ENCODE peak calls at places on chromosomes 13 and 19, in nine cellular contexts. One of them, this sample, is unnamed.

GRCh38 chr19:51135004-51135403 is 7.1 kb upstream of the SIGLEC7 start:
- DNase-seq in fibroblast of pulmonary artery: no peak
- DNase-seq in dermis blood vessel endothelial cell: no peak
- DNase-seq in hepatic stellate cell: no peak
- DNase-seq in A172: no peak
- DNase-seq in CD8-positive, alpha-beta T cell: no peak
- DNase-seq in NCI-H1105: no peak
- DNase-seq in fibroblast of mammary gland: no peak
- DNase-seq in Caco-2: no peak
- DNase-seq in this sample: no peak

GRCh38 chr19:33813391-33814101 is 16.9 kb downstream of the KCTD15 start:
- DNase-seq in CD8-positive, alpha-beta T cell: no peak
- DNase-seq in NCI-H1105: no peak
- DNase-seq in hepatic stellate cell: no peak
- DNase-seq in fibroblast of pulmonary artery: no peak
- DNase-seq in Caco-2: no peak
- DNase-seq in fibroblast of mammary gland: no peak
- DNase-seq in A172: no peak
- DNase-seq in dermis blood vessel endothelial cell: no peak
- DNase-seq in this sample: no peak

GRCh38 chr19:46211201-46211881 is 18.2 kb upstream of the IGFL1 start:
- DNase-seq in dermis blood vessel endothelial cell: peak; percentile 66
- DNase-seq in hepatic stellate cell: no peak
- DNase-seq in fibroblast of pulmonary artery: peak; percentile 46
- DNase-seq in NCI-H1105: no peak
- DNase-seq in A172: peak; percentile 74
- DNase-seq in CD8-positive, alpha-beta T cell: no peak
- DNase-seq in Caco-2: peak; percentile 95
- DNase-seq in fibroblast of mammary gland: no peak
- DNase-seq in this sample: no peak

GRCh38 chr13:43054803-43055802 is 31.7 kb downstream of the DNAJC15 start:
- DNase-seq in A172: peak; percentile 81
- DNase-seq in fibroblast of pulmonary artery: peak; percentile 78
- DNase-seq in hepatic stellate cell: peak; percentile 41
- DNase-seq in NCI-H1105: no peak
- DNase-seq in fibroblast of mammary gland: peak; percentile 73
- DNase-seq in Caco-2: peak; percentile 95
- DNase-seq in dermis blood vessel endothelial cell: peak; percentile 49
- DNase-seq in CD8-positive, alpha-beta T cell: no peak
- DNase-seq in this sample: peak; percentile 68

GRCh38 chr13:99380921-99381645 is 73.9 kb upstream of the GPR183 start:
- DNase-seq in CD8-positive, alpha-beta T cell: peak; percentile 41
- DNase-seq in fibroblast of pulmonary artery: no peak
- DNase-seq in hepatic stellate cell: no peak
- DNase-seq in fibroblast of mammary gland: no peak
- DNase-seq in Caco-2: no peak
- DNase-seq in A172: no peak
- DNase-seq in NCI-H1105: no peak
- DNase-seq in dermis blood vessel endothelial cell: no peak
- DNase-seq in this sample: no peak

GRCh38 chr19:38233740-38234251 is 9.8 kb upstream of the DPF1 start:
- DNase-seq in hepatic stellate cell: peak; percentile 89
- DNase-seq in Caco-2: peak; percentile 80
- DNase-seq in CD8-positive, alpha-beta T cell: peak; percentile 58
- DNase-seq in fibroblast of pulmonary artery: peak; percentile 76
- DNase-seq in fibroblast of mammary gland: peak; percentile 66
- DNase-seq in dermis blood vessel endothelial cell: peak; percentile 87
- DNase-seq in NCI-H1105: peak; percentile 36
- DNase-seq in A172: peak; percentile 66
- DNase-seq in this sample: peak; percentile 50

GRCh38 chr19:35519291-35519690 is 5.8 kb upstream of the DMKN start:
- DNase-seq in dermis blood vessel endothelial cell: no peak
- DNase-seq in fibroblast of mammary gland: peak; percentile 55
- DNase-seq in CD8-positive, alpha-beta T cell: no peak
- DNase-seq in A172: peak; percentile 65
- DNase-seq in NCI-H1105: no peak
- DNase-seq in hepatic stellate cell: no peak
- DNase-seq in Caco-2: no peak
- DNase-seq in fibroblast of pulmonary artery: peak; percentile 22
- DNase-seq in this sample: peak; percentile 30

GRCh38 chr13:33723772-33724435 is 94.0 kb upstream of the RFC3 start:
- DNase-seq in hepatic stellate cell: peak; percentile 38
- DNase-seq in fibroblast of pulmonary artery: peak; percentile 94
- DNase-seq in dermis blood vessel endothelial cell: peak; percentile 94
- DNase-seq in fibroblast of mammary gland: peak; percentile 88
- DNase-seq in NCI-H1105: peak; percentile 56
- DNase-seq in CD8-positive, alpha-beta T cell: peak; percentile 38
- DNase-seq in A172: peak; percentile 77
- DNase-seq in Caco-2: peak; percentile 85
- DNase-seq in this sample: peak; percentile 86

GRCh38 chr13:112702983-112703379 is 13.1 kb downstream of the ATP11A start:
- DNase-seq in A172: no peak
- DNase-seq in dermis blood vessel endothelial cell: no peak
- DNase-seq in Caco-2: peak; percentile 1
- DNase-seq in NCI-H1105: no peak
- DNase-seq in fibroblast of pulmonary artery: no peak
- DNase-seq in hepatic stellate cell: no peak
- DNase-seq in CD8-positive, alpha-beta T cell: no peak
- DNase-seq in fibroblast of mammary gland: no peak
- DNase-seq in this sample: no peak

GRCh38 chr19:7541481-7541824 is 5.9 kb downstream of the PNPLA6 start:
- DNase-seq in NCI-H1105: no peak
- DNase-seq in hepatic stellate cell: no peak
- DNase-seq in fibroblast of pulmonary artery: no peak
- DNase-seq in dermis blood vessel endothelial cell: no peak
- DNase-seq in A172: no peak
- DNase-seq in Caco-2: no peak
- DNase-seq in fibroblast of mammary gland: no peak
- DNase-seq in CD8-positive, alpha-beta T cell: no peak
- DNase-seq in this sample: no peak

GRCh38 chr19:1130801-1131717 is 27.3 kb downstream of the GPX4 start:
- DNase-seq in fibroblast of mammary gland: no peak
- DNase-seq in A172: no peak
- DNase-seq in NCI-H1105: no peak
- DNase-seq in CD8-positive, alpha-beta T cell: peak; percentile 34
- DNase-seq in fibroblast of pulmonary artery: no peak
- DNase-seq in hepatic stellate cell: no peak
- DNase-seq in dermis blood vessel endothelial cell: peak; percentile 40
- DNase-seq in Caco-2: no peak
- DNase-seq in this sample: peak; percentile 11

GRCh38 chr19:11242864-11243797 is 3.7 kb downstream of the ANGPTL8 start:
- DNase-seq in A172: peak; percentile 84
- DNase-seq in dermis blood vessel endothelial cell: peak; percentile 96
- DNase-seq in fibroblast of mammary gland: peak; percentile 72
- DNase-seq in Caco-2: peak; percentile 80
- DNase-seq in NCI-H1105: peak; percentile 66
- DNase-seq in hepatic stellate cell: peak; percentile 99
- DNase-seq in fibroblast of pulmonary artery: peak; percentile 80
- DNase-seq in CD8-positive, alpha-beta T cell: peak; percentile 78
- DNase-seq in this sample: peak; percentile 82

GRCh38 chr19:39427707-39428106 is 8.0 kb downstream of the RPS16 start:
- DNase-seq in Caco-2: no peak
- DNase-seq in NCI-H1105: no peak
- DNase-seq in hepatic stellate cell: no peak
- DNase-seq in A172: no peak
- DNase-seq in fibroblast of mammary gland: no peak
- DNase-seq in CD8-positive, alpha-beta T cell: no peak
- DNase-seq in dermis blood vessel endothelial cell: no peak
- DNase-seq in fibroblast of pulmonary artery: no peak
- DNase-seq in this sample: no peak

GRCh38 chr13:94667190-94667589 is 45.2 kb downstream of the SOX21 start:
- DNase-seq in A172: no peak
- DNase-seq in dermis blood vessel endothelial cell: no peak
- DNase-seq in CD8-positive, alpha-beta T cell: no peak
- DNase-seq in Caco-2: no peak
- DNase-seq in NCI-H1105: no peak
- DNase-seq in fibroblast of mammary gland: no peak
- DNase-seq in hepatic stellate cell: no peak
- DNase-seq in fibroblast of pulmonary artery: no peak
- DNase-seq in this sample: no peak

GRCh38 chr19:4567584-4568071 is 8.1 kb upstream of the SEMA6B start:
- DNase-seq in A172: peak; percentile 52
- DNase-seq in hepatic stellate cell: peak; percentile 78
- DNase-seq in CD8-positive, alpha-beta T cell: peak; percentile 43
- DNase-seq in fibroblast of mammary gland: peak; percentile 60
- DNase-seq in dermis blood vessel endothelial cell: peak; percentile 94
- DNase-seq in fibroblast of pulmonary artery: peak; percentile 59
- DNase-seq in Caco-2: peak; percentile 72
- DNase-seq in NCI-H1105: no peak
- DNase-seq in this sample: no peak

GRCh38 chr13:44268965-44269364 is 104.7 kb upstream of the SERP2 start:
- DNase-seq in fibroblast of pulmonary artery: no peak
- DNase-seq in NCI-H1105: no peak
- DNase-seq in CD8-positive, alpha-beta T cell: no peak
- DNase-seq in Caco-2: no peak
- DNase-seq in fibroblast of mammary gland: no peak
- DNase-seq in dermis blood vessel endothelial cell: no peak
- DNase-seq in hepatic stellate cell: no peak
- DNase-seq in A172: no peak
- DNase-seq in this sample: no peak

GRCh38 chr19:1471514-1472107 is 7.4 kb downstream of the C19orf25 start:
- DNase-seq in fibroblast of mammary gland: no peak
- DNase-seq in dermis blood vessel endothelial cell: no peak
- DNase-seq in NCI-H1105: no peak
- DNase-seq in A172: no peak
- DNase-seq in Caco-2: no peak
- DNase-seq in hepatic stellate cell: no peak
- DNase-seq in CD8-positive, alpha-beta T cell: no peak
- DNase-seq in fibroblast of pulmonary artery: no peak
- DNase-seq in this sample: no peak

This sample was measured in HCEC 1CT.